ENCODE peak calls at places on chromosomes 6 and 20, in seven cellular contexts. One of them, this sample, is unnamed.

GRCh38 chr6:128630213-128630612 is 109.8 kb upstream of the PTPRK start:
- DNase-seq in HEK293T: no peak
- DNase-seq in pancreas: peak
- DNase-seq in PC-3: peak
- DNase-seq in dorsolateral prefrontal cortex: no peak
- DNase-seq in EL: peak
- DNase-seq in NCI-H774: no peak
- DNase-seq in this sample: no peak

GRCh38 chr6:52312461-52312860 is 27.9 kb upstream of the MCM3 start:
- DNase-seq in pancreas: no peak
- DNase-seq in dorsolateral prefrontal cortex: no peak
- DNase-seq in PC-3: no peak
- DNase-seq in HEK293T: no peak
- DNase-seq in EL: no peak
- DNase-seq in NCI-H774: no peak
- DNase-seq in this sample: no peak

GRCh38 chr6:3876866-3877265 is 27.7 kb downstream of the FAM50B start:
- DNase-seq in dorsolateral prefrontal cortex: no peak
- DNase-seq in PC-3: no peak
- DNase-seq in EL: peak
- DNase-seq in HEK293T: no peak
- DNase-seq in pancreas: no peak
- DNase-seq in NCI-H774: no peak
- DNase-seq in this sample: no peak

GRCh38 chr6:28315628-28316027 is 20.3 kb downstream of the ZSCAN31 start:
- DNase-seq in dorsolateral prefrontal cortex: no peak
- DNase-seq in PC-3: peak
- DNase-seq in NCI-H774: no peak
- DNase-seq in EL: peak
- DNase-seq in HEK293T: no peak
- DNase-seq in pancreas: no peak
- DNase-seq in this sample: no peak

GRCh38 chr6:111662192-111662793 is 56.6 kb upstream of the TRAF3IP2 start:
- DNase-seq in dorsolateral prefrontal cortex: no peak
- DNase-seq in PC-3: peak
- DNase-seq in pancreas: no peak
- DNase-seq in EL: no peak
- DNase-seq in HEK293T: no peak
- DNase-seq in NCI-H774: no peak
- DNase-seq in this sample: no peak

GRCh38 chr20:2314759-2315439 is 19.1 kb downstream of the TGM3 start:
- DNase-seq in HEK293T: no peak
- DNase-seq in NCI-H774: peak
- DNase-seq in EL: peak
- DNase-seq in dorsolateral prefrontal cortex: no peak
- DNase-seq in pancreas: peak
- DNase-seq in PC-3: peak
- DNase-seq in this sample: peak

GRCh38 chr6:10857259-10857658 is 18.9 kb upstream of the MAK start:
- DNase-seq in dorsolateral prefrontal cortex: no peak
- DNase-seq in NCI-H774: no peak
- DNase-seq in pancreas: no peak
- DNase-seq in EL: no peak
- DNase-seq in PC-3: no peak
- DNase-seq in HEK293T: no peak
- DNase-seq in this sample: no peak

GRCh38 chr6:11367638-11368199 is 135.3 kb upstream of the NEDD9 start:
- DNase-seq in dorsolateral prefrontal cortex: no peak
- DNase-seq in HEK293T: no peak
- DNase-seq in EL: no peak
- DNase-seq in pancreas: no peak
- DNase-seq in NCI-H774: no peak
- DNase-seq in PC-3: no peak
- DNase-seq in this sample: no peak

GRCh38 chr6:109456710-109457595 is 1.4 kb upstream of the MICAL1 start:
- DNase-seq in dorsolateral prefrontal cortex: no peak
- DNase-seq in HEK293T: no peak
- DNase-seq in PC-3: peak
- DNase-seq in EL: peak
- DNase-seq in pancreas: no peak
- DNase-seq in NCI-H774: peak
- DNase-seq in this sample: peak

GRCh38 chr6:87151786-87152527 is 3.4 kb upstream of the ZNF292 start:
- DNase-seq in NCI-H774: peak
- DNase-seq in PC-3: peak
- DNase-seq in dorsolateral prefrontal cortex: peak
- DNase-seq in pancreas: peak
- DNase-seq in EL: peak
- DNase-seq in HEK293T: no peak
- DNase-seq in this sample: no peak

GRCh38 chr6:35687658-35688604 is 784 bp downstream of the FKBP5 start:
- DNase-seq in PC-3: peak
- DNase-seq in HEK293T: peak
- DNase-seq in pancreas: peak
- DNase-seq in NCI-H774: peak
- DNase-seq in dorsolateral prefrontal cortex: no peak
- DNase-seq in EL: peak
- DNase-seq in this sample: no peak

GRCh38 chr20:11676618-11677289 is 240.9 kb upstream of the BTBD3 start:
- DNase-seq in NCI-H774: peak
- DNase-seq in EL: peak
- DNase-seq in dorsolateral prefrontal cortex: no peak
- DNase-seq in PC-3: peak
- DNase-seq in HEK293T: peak
- DNase-seq in pancreas: peak
- DNase-seq in this sample: peak

GRCh38 chr6:153484056-153484455 is 353.0 kb upstream of the RGS17 start:
- DNase-seq in HEK293T: no peak
- DNase-seq in NCI-H774: no peak
- DNase-seq in pancreas: no peak
- DNase-seq in dorsolateral prefrontal cortex: no peak
- DNase-seq in PC-3: no peak
- DNase-seq in EL: no peak
- DNase-seq in this sample: no peak

GRCh38 chr20:9270831-9271230 is 201.9 kb downstream of the PLCB4 start:
- DNase-seq in pancreas: no peak
- DNase-seq in PC-3: peak
- DNase-seq in NCI-H774: no peak
- DNase-seq in dorsolateral prefrontal cortex: no peak
- DNase-seq in EL: peak
- DNase-seq in HEK293T: no peak
- DNase-seq in this sample: peak

GRCh38 chr6:19538086-19538485 is 299.1 kb upstream of the ID4 start:
- DNase-seq in EL: no peak
- DNase-seq in HEK293T: no peak
- DNase-seq in NCI-H774: peak
- DNase-seq in dorsolateral prefrontal cortex: no peak
- DNase-seq in pancreas: peak
- DNase-seq in PC-3: peak
- DNase-seq in this sample: no peak

GRCh38 chr6:11744753-11745152 is 33.9 kb downstream of the ADTRP start:
- DNase-seq in dorsolateral prefrontal cortex: no peak
- DNase-seq in NCI-H774: no peak
- DNase-seq in HEK293T: no peak
- DNase-seq in pancreas: peak
- DNase-seq in EL: peak
- DNase-seq in PC-3: no peak
- DNase-seq in this sample: peak

GRCh38 chr6:77055711-77056110 is 407.6 kb downstream of the HTR1B start:
- DNase-seq in PC-3: no peak
- DNase-seq in NCI-H774: no peak
- DNase-seq in dorsolateral prefrontal cortex: no peak
- DNase-seq in EL: no peak
- DNase-seq in pancreas: no peak
- DNase-seq in HEK293T: no peak
- DNase-seq in this sample: no peak

GRCh38 chr20:22575087-22575721 is 9.2 kb downstream of the FOXA2 start:
- DNase-seq in EL: peak
- DNase-seq in HEK293T: no peak
- DNase-seq in NCI-H774: peak
- DNase-seq in pancreas: no peak
- DNase-seq in PC-3: peak
- DNase-seq in dorsolateral prefrontal cortex: no peak
- DNase-seq in this sample: no peak

GRCh38 chr6:33000053-33000452 is 9.3 kb downstream of the HLA-DOA start:
- DNase-seq in EL: no peak
- DNase-seq in NCI-H774: no peak
- DNase-seq in pancreas: no peak
- DNase-seq in HEK293T: peak
- DNase-seq in PC-3: peak
- DNase-seq in dorsolateral prefrontal cortex: no peak
- DNase-seq in this sample: no peak

GRCh38 chr20:24194133-24194532 is 205.6 kb upstream of the GGTLC1 start:
- DNase-seq in EL: no peak
- DNase-seq in NCI-H774: no peak
- DNase-seq in pancreas: no peak
- DNase-seq in PC-3: peak
- DNase-seq in dorsolateral prefrontal cortex: no peak
- DNase-seq in HEK293T: no peak
- DNase-seq in this sample: no peak

GRCh38 chr6:167668019-167668753 is 158.5 kb upstream of the AFDN start:
- DNase-seq in NCI-H774: no peak
- DNase-seq in pancreas: peak
- DNase-seq in EL: no peak
- DNase-seq in dorsolateral prefrontal cortex: no peak
- DNase-seq in PC-3: no peak
- DNase-seq in HEK293T: no peak
- DNase-seq in this sample: no peak

GRCh38 chr6:105509506-105510331 is 106.8 kb upstream of the PREP start:
- DNase-seq in EL: peak
- DNase-seq in pancreas: no peak
- DNase-seq in HEK293T: peak
- DNase-seq in PC-3: no peak
- DNase-seq in NCI-H774: no peak
- DNase-seq in dorsolateral prefrontal cortex: no peak
- DNase-seq in this sample: no peak

GRCh38 chr20:34062651-34063482 is 49.2 kb downstream of the EIF2S2 start:
- DNase-seq in PC-3: no peak
- DNase-seq in dorsolateral prefrontal cortex: no peak
- DNase-seq in EL: peak
- DNase-seq in pancreas: no peak
- DNase-seq in NCI-H774: no peak
- DNase-seq in HEK293T: no peak
- DNase-seq in this sample: no peak